ENCODE peak calls at places on chromosomes 13 and 19, in eight cellular contexts. R is IMR-90, N is heart left ventricle, Q is ovary, Z is A549, G is K562, O is Peyer's patch, F is lower leg skin. B is an unnamed sample.

GRCh38 chr19:57830071-57830602 is at the start of gene ZNF587B:
- DNase-seq in R (peak; percentile 74), N (peak; percentile 79), F (peak; percentile 91), Q (peak; percentile 63), O (peak; percentile 27), Z (no peak), G (peak; percentile 61), B (peak; percentile 44)

GRCh38 chr19:42280761-42281174 is 11.7 kb downstream of the CIC start:
- DNase-seq in N (no peak), Q (no peak), G (peak; percentile 67), Z (no peak), F (peak; percentile 92), R (peak; percentile 17), O (peak; percentile 52), B (no peak)

GRCh38 chr19:11479470-11480080 is 1.3 kb downstream of the ELAVL3 start:
- DNase-seq in Z (no peak), N (no peak), Q (no peak), O (no peak), F (no peak), G (peak; percentile 93), R (no peak), B (no peak)

GRCh38 chr19:54337858-54338230 is 1.1 kb downstream of the LILRA4 start:
- DNase-seq in N (no peak), O (no peak), G (no peak), Z (no peak), R (no peak), Q (no peak), F (peak; percentile 56), B (no peak)

GRCh38 chr19:41437944-41438574 is 1.7 kb downstream of the DMAC2 start:
- DNase-seq in F (peak; percentile 72), Q (no peak), R (no peak), Z (no peak), G (no peak), O (no peak), N (no peak), B (peak; percentile 39)

GRCh38 chr13:46516624-46517318 is 36.2 kb upstream of the LRCH1 start:
- DNase-seq in Q (no peak), Z (no peak), N (no peak), O (no peak), R (no peak), G (no peak), F (no peak), B (no peak)

GRCh38 chr19:44512326-44513298 is 12.3 kb upstream of the ZNF180 start:
- DNase-seq in Q (no peak), O (no peak), N (no peak), R (peak; percentile 58), Z (peak; percentile 71), G (peak; percentile 64), F (peak; percentile 65), B (no peak)

GRCh38 chr13:114263590-114263989 is 17.8 kb upstream of the UPF3A start:
- DNase-seq in R (no peak), Z (no peak), Q (no peak), G (no peak), N (no peak), O (no peak), F (no peak), B (no peak)

GRCh38 chr19:53864308-53864836 is 3.3 kb upstream of the MYADM start:
- DNase-seq in F (no peak), Z (peak; percentile 79), Q (no peak), R (no peak), O (no peak), N (no peak), G (no peak), B (no peak)

GRCh38 chr13:90047600-90047999 is 1299.9 kb upstream of the MIR17HG start:
- DNase-seq in G (no peak), N (no peak), O (no peak), Z (no peak), F (no peak), Q (no peak), R (no peak), B (no peak)

GRCh38 chr13:110915057-110915873 is at the start of gene ANKRD10:
- DNase-seq in Z (peak; percentile 83), G (peak; percentile 96), N (peak; percentile 99), O (peak; percentile 98), F (peak; percentile 100), Q (peak; percentile 99), R (peak; percentile 99), B (peak; percentile 100)

GRCh38 chr13:45623516-45624090 is 8.1 kb upstream of the ERICH6B start:
- DNase-seq in Z (peak; percentile 25), Q (no peak), O (no peak), F (no peak), R (peak; percentile 16), G (peak; percentile 6), N (no peak), B (no peak)

GRCh38 chr19:4732680-4733114 is 9.1 kb upstream of the DPP9 start:
- DNase-seq in O (peak; percentile 43), G (peak; percentile 74), F (no peak), N (no peak), R (peak; percentile 57), Z (peak; percentile 57), Q (no peak), B (no peak)

GRCh38 chr13:40777166-40777956 is 6.4 kb upstream of the MRPS31 start:
- DNase-seq in G (peak; percentile 70), O (peak; percentile 65), Q (no peak), Z (peak; percentile 35), F (no peak), R (peak; percentile 37), N (no peak), B (no peak)

GRCh38 chr19:49809155-49809986 is 3.7 kb downstream of the FUZ start:
- DNase-seq in N (peak; percentile 85), Z (peak; percentile 60), R (no peak), Q (no peak), F (peak; percentile 94), O (peak; percentile 51), G (no peak), B (peak; percentile 75)

GRCh38 chr19:49809987-49810389 is 3.1 kb downstream of the FUZ start:
- DNase-seq in F (no peak), N (no peak), G (no peak), Q (no peak), R (no peak), Z (no peak), O (no peak), B (no peak)

GRCh38 chr19:49807174-49807830 is 5.8 kb downstream of the FUZ start:
- DNase-seq in Q (no peak), O (peak; percentile 48), R (no peak), F (no peak), Z (no peak), N (no peak), G (no peak), B (no peak)

GRCh38 chr19:49807888-49808675 is 5.0 kb downstream of the FUZ start:
- DNase-seq in Q (no peak), R (no peak), N (no peak), F (peak; percentile 90), G (no peak), O (no peak), Z (no peak), B (no peak)

DNA sequence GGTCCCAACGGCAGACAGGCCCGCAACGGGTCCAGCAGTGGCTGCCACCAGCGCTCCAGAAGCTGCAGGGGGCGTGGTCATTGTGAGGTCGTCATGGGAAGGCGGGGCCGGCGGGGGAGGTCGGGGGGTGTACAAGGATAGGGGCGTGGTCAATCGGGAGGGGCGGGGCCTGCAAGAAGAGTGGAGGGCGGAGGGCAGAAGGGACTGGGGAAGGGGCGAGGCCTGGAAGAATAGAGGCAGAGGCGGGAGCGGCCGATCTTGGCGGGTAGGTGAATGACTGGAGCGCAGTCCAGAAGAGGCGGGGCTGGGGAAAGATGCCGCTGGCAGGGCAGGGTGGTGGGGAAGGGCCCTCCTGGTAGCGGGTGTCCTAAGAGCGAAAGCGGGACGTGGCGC is 4.3 kb downstream of the FUZ start:
- DNase-seq in N (peak; percentile 96), G (peak; percentile 92), Q (peak; percentile 97), O (peak; percentile 97), R (peak; percentile 71), F (peak; percentile 99), Z (peak; percentile 88), B (peak; percentile 97)
- TF ChIP-seq POLR2A in N (peak; percentile 41), G (peak; percentile 49), Q (peak; percentile 74), O (no peak), R (no peak), F (no peak), Z (no peak), B (no peak)

GRCh38 chr13:32262619-32263018 is 52.5 kb downstream of the ZAR1L start:
- DNase-seq in Z (no peak), O (no peak), N (no peak), F (no peak), G (no peak), R (no peak), Q (no peak), B (no peak)
- H3K4me3 ChIP-seq in Z (no peak overlapping the region), O (no peak overlapping the region), N (no peak overlapping the region), F (no peak overlapping the region), G (no peak overlapping the region), R (no peak overlapping the region), Q (no peak overlapping the region), B (no peak overlapping the region)

DNA sequence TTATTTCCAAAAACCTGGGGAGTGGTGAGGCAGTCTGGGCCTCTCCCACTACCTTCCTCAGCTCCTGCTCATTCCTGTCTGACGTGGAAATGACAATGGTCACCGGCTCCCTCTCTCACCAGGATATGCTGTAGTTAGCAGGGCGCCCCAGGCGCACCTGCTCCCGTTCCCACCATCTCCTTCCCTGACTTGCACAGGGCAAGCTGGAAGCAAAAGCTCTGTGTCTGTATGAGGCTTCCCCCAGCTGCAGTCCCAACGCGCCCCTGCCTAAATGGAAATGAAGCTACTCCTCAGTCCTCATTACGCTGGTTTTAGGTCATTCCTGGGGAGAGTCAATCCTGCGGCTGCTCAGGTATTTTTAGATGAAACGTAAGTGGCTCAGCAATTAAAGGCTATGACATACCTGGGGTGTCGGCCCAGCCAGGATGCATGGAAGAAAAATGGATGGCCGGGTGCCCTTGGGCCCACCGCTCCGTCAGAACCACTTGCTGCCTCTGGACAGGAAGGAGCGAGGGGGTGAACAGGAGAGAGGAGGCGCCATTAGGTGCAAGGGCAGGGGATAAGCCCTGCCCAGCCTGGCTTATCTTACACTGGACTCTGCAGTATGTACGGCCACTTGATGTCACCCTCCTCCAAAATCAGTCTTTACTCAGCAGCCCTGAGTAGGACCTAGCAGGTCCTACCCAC is 32.4 kb downstream of the DHRS12 start:
- DNase-seq in F (no peak), N (no peak), G (peak; percentile 39), Z (no peak), O (no peak), R (no peak), Q (no peak), B (no peak)
- TF ChIP-seq POLR2A in F (no peak), N (no peak), G (no peak), Z (no peak), O (no peak), R (no peak), Q (no peak), B (no peak)

GRCh38 chr19:16325671-16326400 is 1.2 kb downstream of the KLF2 start:
- DNase-seq in G (no peak), N (peak; percentile 72), R (no peak), Z (no peak), O (peak; percentile 57), F (peak; percentile 91), Q (peak; percentile 53), B (peak; percentile 42)

GRCh38 chr19:16324064-16324383 is 602 bp upstream of the KLF2 start:
- DNase-seq in Q (no peak), G (no peak), O (no peak), R (no peak), F (no peak), Z (no peak), N (no peak), B (no peak)

GRCh38 chr19:16326401-16327130 is 1.9 kb downstream of the KLF2 start:
- DNase-seq in O (peak; percentile 54), R (no peak), Q (no peak), G (no peak), F (peak; percentile 88), N (peak; percentile 73), Z (no peak), B (peak; percentile 54)

GRCh38 chr19:16324384-16325160 is at the start of gene KLF2:
- DNase-seq in N (peak; percentile 97), Q (peak; percentile 94), R (peak; percentile 90), O (peak; percentile 88), Z (peak; percentile 80), F (peak; percentile 98), G (peak; percentile 83), B (peak; percentile 95)

GRCh38 chr19:16325161-16325527 is 518 bp downstream of the KLF2 start:
- DNase-seq in N (peak; percentile 84), R (no peak), Z (no peak), Q (peak; percentile 42), G (peak; percentile 55), O (peak; percentile 62), F (peak; percentile 90), B (peak; percentile 67)
- H3K4me3 ChIP-seq in N (peak overlapping the region; percentile 82), R (peak overlapping the region; percentile 96), Z (peak overlapping the region; percentile 76), Q (peak overlapping the region; percentile 70), G (peak overlapping the region; percentile 52), O (peak overlapping the region; percentile 88), F (peak overlapping the region; percentile 61), B (peak overlapping the region; percentile 65)

B was measured in right lobe of liver.